ENCODE peak calls at places on chromosomes 3 and 15, in eight cellular contexts. F is activated CD8-positive, alpha-beta memory T cell treated with anti-CD3 and anti-CD28 coated beads for 48 hours; H is activated T-cell treated with anti-CD3 and anti-CD28 coated beads, Interleukin-2, amount 50 U/mL, for 72 hours; S is iris pigment epithelial cell; K is NCI-H460; R is dorsolateral prefrontal cortex; P is H54; M is PC-3. J is an unnamed sample.

GRCh38 chr3:130565224-130565623 is 48.2 kb downstream of the COL6A6 start:
- DNase-seq in M (no peak), H (no peak), S (no peak), F (no peak), K (no peak), R (no peak), P (no peak), J (no peak)

GRCh38 chr15:41857316-41857715 is 18.7 kb downstream of the PLA2G4B start:
- DNase-seq in R (no peak), F (no peak), K (no peak), H (no peak), M (no peak), S (no peak), P (no peak), J (no peak)

GRCh38 chr15:57358611-57359010 is 17.7 kb upstream of the CGNL1 start:
- DNase-seq in H (no peak), K (no peak), S (no peak), M (no peak), F (no peak), P (no peak), R (no peak), J (no peak)

GRCh38 chr15:37891754-37892368 is 42.6 kb upstream of the TMCO5A start:
- DNase-seq in F (no peak), K (peak; percentile 47), R (no peak), P (no peak), M (peak; percentile 72), S (peak; percentile 75), H (no peak), J (peak; percentile 67)

GRCh38 chr3:28109829-28110228 is 131.6 kb upstream of the CMC1 start:
- DNase-seq in P (no peak), S (no peak), H (no peak), F (no peak), R (no peak), M (peak; percentile 90), K (no peak), J (peak; percentile 22)

GRCh38 chr3:65030847-65031463 is 343.2 kb upstream of the ADAMTS9 start:
- DNase-seq in H (no peak), R (no peak), M (peak; percentile 8), P (no peak), K (no peak), F (no peak), S (peak; percentile 80), J (no peak)

GRCh38 chr15:74937602-74938371 is at the start of gene COX5A:
- DNase-seq in M (peak; percentile 96), K (peak; percentile 92), H (peak; percentile 94), P (peak; percentile 76), R (peak; percentile 94), S (peak; percentile 98), F (peak; percentile 70), J (peak; percentile 99)

GRCh38 chr15:99474981-99475753 is 90.6 kb upstream of the MEF2A start:
- DNase-seq in F (no peak), K (no peak), S (no peak), H (no peak), R (no peak), P (no peak), M (no peak), J (no peak)

J was measured in LoVo.